ENCODE peak calls at places on chromosomes 4 and X, in eight cellular contexts. D, L, W, J, B, N, A and V are unnamed samples.

GRCh38 chrX:120453985-120454384 is 15.1 kb downstream of the LAMP2 start:
- DNase-seq in D (no peak), L (no peak), W (no peak), J (no peak), B (no peak), N (no peak), A (peak; percentile 85), V (no peak)

GRCh38 chr4:28287837-28288236 is 1427.2 kb downstream of the STIM2 start:
- DNase-seq in D (no peak), L (peak; percentile 26), W (no peak), J (no peak), B (no peak), N (no peak), A (peak; percentile 96), V (no peak)

GRCh38 chrX:13387656-13388421 is 68.0 kb upstream of the ATXN3L start:
- DNase-seq in D (no peak), L (no peak), W (peak; percentile 11), J (no peak), B (no peak), N (no peak), A (peak; percentile 49), V (no peak)

GRCh38 chrX:150421816-150422215 is 58.7 kb downstream of the MAMLD1 start:
- DNase-seq in D (no peak), L (no peak), W (no peak), J (no peak), B (peak; percentile 77), N (no peak), A (no peak), V (no peak)

GRCh38 chrX:141301017-141301416 is 58.7 kb upstream of the SPANXC start:
- DNase-seq in D (no peak), L (no peak), W (no peak), J (no peak), B (no peak), N (no peak), A (no peak), V (no peak)

GRCh38 chrX:2192584-2193272 is 308.0 kb downstream of the DHRSX start:
- DNase-seq in D (no peak), L (no peak), W (no peak), J (no peak), B (no peak), N (no peak), A (no peak), V (no peak)

GRCh38 chr4:15794905-15795304 is 16.8 kb downstream of the CD38 start:
- DNase-seq in D (no peak), L (no peak), W (no peak), J (peak; percentile 35), B (no peak), N (no peak), A (no peak), V (no peak)

GRCh38 chr4:82360298-82361177 is 13.3 kb downstream of the HNRNPD start:
- DNase-seq in D (peak; percentile 37), L (peak; percentile 53), W (no peak), J (no peak), B (no peak), N (no peak), A (peak; percentile 44), V (no peak)

GRCh38 chr4:129384974-129385373 is 289.0 kb downstream of the C4orf33 start:
- DNase-seq in D (no peak), L (no peak), W (no peak), J (no peak), B (no peak), N (no peak), A (no peak), V (no peak)

GRCh38 chr4:167713756-167714155 is 378.6 kb upstream of the ANXA10 start:
- DNase-seq in D (no peak), L (no peak), W (no peak), J (no peak), B (no peak), N (no peak), A (peak; percentile 74), V (no peak)

GRCh38 chrX:3712870-3713224 is 602 bp downstream of the PRKX start:
- DNase-seq in D (no peak), L (no peak), W (peak; percentile 13), J (no peak), B (no peak), N (no peak), A (no peak), V (no peak)